ENCODE peak calls at places on chromosome 10, in four cellular contexts. B is H1, V is endothelial cell of umbilical vein, X is K562. J is an unnamed sample.

GRCh38 chr10:112750427-112751167 is 199.4 kb upstream of the TCF7L2 start:
- DNase-seq in X (no peak), V (no peak), B (no peak), J (peak; percentile 82)

GRCh38 chr10:78529262-78529661 is 495.6 kb downstream of the RPS24 start:
- DNase-seq in V (no peak), B (no peak), X (no peak), J (no peak)

GRCh38 chr10:119896061-119896655 is 3.6 kb downstream of the SEC23IP start:
- DNase-seq in X (no peak), V (no peak), B (no peak), J (peak; percentile 91)

GRCh38 chr10:119189811-119190282 is 11.2 kb upstream of the PRDX3 start:
- DNase-seq in V (peak; percentile 21), B (no peak), X (no peak), J (peak; percentile 71)

GRCh38 chr10:129959544-129960492 is 4.3 kb downstream of the EBF3 start:
- DNase-seq in V (no peak), B (no peak), X (no peak), J (no peak)

GRCh38 chr10:71996598-71997371 is 32.6 kb downstream of the CHST3 start:
- DNase-seq in X (no peak), V (no peak), B (no peak), J (no peak)

GRCh38 chr10:72693599-72693915 is 1.6 kb downstream of the MCU start:
- DNase-seq in X (no peak), V (no peak), B (no peak), J (no peak)

GRCh38 chr10:33616921-33617320 is 282.5 kb upstream of the NRP1 start:
- DNase-seq in X (no peak), V (no peak), B (no peak), J (no peak)

GRCh38 chr10:6755891-6756460 is 175.9 kb upstream of the PRKCQ start:
- DNase-seq in X (no peak), V (peak; percentile 90), B (no peak), J (no peak)

GRCh38 chr10:75281980-75282379 is 46.2 kb upstream of the COMTD1 start:
- DNase-seq in X (no peak), B (no peak), V (no peak), J (peak; percentile 44)

GRCh38 chr10:125795637-125796190 is 20.1 kb upstream of the MMP21 start:
- DNase-seq in B (no peak), X (no peak), V (no peak), J (no peak)

DNA sequence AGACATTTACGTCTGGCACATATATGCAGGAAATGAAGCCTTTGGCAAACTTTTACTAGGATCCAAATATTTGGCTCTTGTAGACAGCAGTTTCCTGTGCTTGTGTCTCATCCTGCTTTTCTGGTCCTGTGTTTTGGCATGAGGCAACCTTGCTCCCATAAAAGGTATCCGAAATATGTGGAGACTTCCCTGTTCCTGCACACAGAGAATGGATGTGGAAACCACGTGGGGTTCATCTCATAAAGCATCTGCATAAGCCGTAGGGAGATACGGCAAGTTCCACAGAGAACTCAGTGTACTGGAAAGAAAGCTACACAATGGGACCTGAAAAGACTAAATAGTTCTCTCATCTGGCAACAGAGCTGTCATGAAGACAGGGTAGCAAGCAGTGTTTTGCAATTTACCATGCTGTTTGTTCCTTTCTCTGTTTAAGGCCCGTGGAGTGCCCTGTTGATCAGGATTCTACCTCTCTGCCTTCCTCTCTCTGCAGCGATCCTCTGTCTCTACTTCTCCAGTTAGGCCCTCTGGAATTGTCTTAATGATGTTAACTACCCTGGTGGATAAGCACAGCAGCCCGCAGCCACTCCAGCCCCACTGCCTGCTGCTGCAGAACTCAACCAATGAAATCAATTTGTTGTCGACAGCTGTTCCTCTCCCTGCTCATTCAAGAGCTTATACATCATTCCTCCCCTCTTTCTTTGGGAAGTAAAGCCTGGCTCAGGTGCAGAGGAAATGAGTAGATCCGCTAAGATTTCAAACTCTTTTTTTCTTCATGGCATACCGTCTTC is 293.6 kb downstream of the CSTF2T start:
- DNase-seq in X (no peak), V (peak; percentile 55), B (no peak), J (no peak)
- H2AFZ ChIP-seq in X (no peak overlapping the region), V (no peak overlapping the region), B (no peak overlapping the region), J (no peak overlapping the region)

GRCh38 chr10:29450405-29450804 is 161.5 kb downstream of the LYZL1 start:
- DNase-seq in V (no peak), B (no peak), X (no peak), J (no peak)

GRCh38 chr10:29443745-29444523 is 155.1 kb downstream of the LYZL1 start:
- DNase-seq in B (no peak), V (no peak), X (no peak), J (peak; percentile 50)

GRCh38 chr10:29440981-29441380 is 152.1 kb downstream of the LYZL1 start:
- DNase-seq in V (no peak), B (no peak), X (no peak), J (no peak)

GRCh38 chr10:29448125-29448524 is 159.3 kb downstream of the LYZL1 start:
- DNase-seq in X (no peak), V (no peak), B (no peak), J (no peak)

GRCh38 chr10:29446327-29446726 is 157.5 kb downstream of the LYZL1 start:
- DNase-seq in V (no peak), X (no peak), B (no peak), J (no peak)
- TF ChIP-seq JUN in V (no peak), X (no peak), B (no peak), J (no peak)

DNA sequence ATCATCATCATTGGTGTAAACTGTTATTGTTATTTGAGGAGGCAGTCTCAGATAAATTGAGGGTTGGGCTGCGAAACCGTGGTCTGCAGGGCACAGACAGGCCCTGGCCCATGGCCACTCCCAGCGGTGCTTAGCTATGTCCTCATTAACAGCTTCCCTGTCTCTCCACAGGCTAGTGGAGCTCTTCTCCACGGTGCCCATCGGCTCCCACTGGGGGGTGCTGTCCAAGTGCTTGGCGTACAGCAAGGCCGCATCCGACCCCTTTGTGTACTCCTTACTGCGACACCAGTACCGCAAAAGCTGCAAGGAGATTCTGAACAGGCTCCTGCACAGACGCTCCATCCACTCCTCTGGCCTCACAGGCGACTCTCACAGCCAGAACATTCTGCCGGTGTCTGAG is 21.6 kb downstream of the GPR26 start:
- DNase-seq in V (no peak), B (no peak), X (no peak), J (peak; percentile 6)
- TF ChIP-seq POLR2AphosphoS5 in V (no peak), B (no peak), X (no peak), J (no peak)

GRCh38 chr10:37638569-37638968 is 218.8 kb downstream of the ZNF248 start:
- DNase-seq in B (no peak), X (no peak), V (no peak), J (no peak)

GRCh38 chr10:37639200-37639599 is 218.2 kb downstream of the ZNF248 start:
- DNase-seq in V (no peak), X (no peak), B (no peak), J (no peak)

GRCh38 chr10:37634351-37634880 is 223.0 kb downstream of the ZNF248 start:
- DNase-seq in B (no peak), X (no peak), V (no peak), J (no peak)

GRCh38 chr10:37643187-37643586 is 214.2 kb downstream of the ZNF248 start:
- DNase-seq in B (no peak), X (no peak), V (no peak), J (no peak)

DNA sequence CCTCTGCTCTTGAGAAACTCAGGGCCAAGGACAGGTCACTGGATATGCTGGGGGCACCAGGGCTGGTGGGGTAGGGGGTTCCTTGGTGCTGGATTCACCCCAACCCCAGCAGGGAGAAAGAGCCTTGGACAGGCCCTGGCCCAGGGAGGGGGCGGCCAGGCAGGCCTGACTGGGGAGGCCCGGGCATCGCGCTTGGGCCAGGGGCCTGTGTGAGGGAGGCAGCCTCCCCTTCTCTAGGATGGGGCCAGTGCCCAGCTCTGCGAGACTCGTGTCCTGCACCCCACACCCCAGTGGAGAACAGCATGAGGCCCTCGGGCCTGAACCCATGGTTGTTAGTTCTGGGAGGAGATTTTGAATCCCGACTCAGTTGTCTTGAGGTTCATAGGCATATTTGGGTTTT is 217.1 kb downstream of the ZNF248 start:
- DNase-seq in B (no peak), X (no peak), V (no peak), J (no peak)
- H2AFZ ChIP-seq in B (no peak overlapping the region), X (no peak overlapping the region), V (no peak overlapping the region), J (no peak overlapping the region)

DNA sequence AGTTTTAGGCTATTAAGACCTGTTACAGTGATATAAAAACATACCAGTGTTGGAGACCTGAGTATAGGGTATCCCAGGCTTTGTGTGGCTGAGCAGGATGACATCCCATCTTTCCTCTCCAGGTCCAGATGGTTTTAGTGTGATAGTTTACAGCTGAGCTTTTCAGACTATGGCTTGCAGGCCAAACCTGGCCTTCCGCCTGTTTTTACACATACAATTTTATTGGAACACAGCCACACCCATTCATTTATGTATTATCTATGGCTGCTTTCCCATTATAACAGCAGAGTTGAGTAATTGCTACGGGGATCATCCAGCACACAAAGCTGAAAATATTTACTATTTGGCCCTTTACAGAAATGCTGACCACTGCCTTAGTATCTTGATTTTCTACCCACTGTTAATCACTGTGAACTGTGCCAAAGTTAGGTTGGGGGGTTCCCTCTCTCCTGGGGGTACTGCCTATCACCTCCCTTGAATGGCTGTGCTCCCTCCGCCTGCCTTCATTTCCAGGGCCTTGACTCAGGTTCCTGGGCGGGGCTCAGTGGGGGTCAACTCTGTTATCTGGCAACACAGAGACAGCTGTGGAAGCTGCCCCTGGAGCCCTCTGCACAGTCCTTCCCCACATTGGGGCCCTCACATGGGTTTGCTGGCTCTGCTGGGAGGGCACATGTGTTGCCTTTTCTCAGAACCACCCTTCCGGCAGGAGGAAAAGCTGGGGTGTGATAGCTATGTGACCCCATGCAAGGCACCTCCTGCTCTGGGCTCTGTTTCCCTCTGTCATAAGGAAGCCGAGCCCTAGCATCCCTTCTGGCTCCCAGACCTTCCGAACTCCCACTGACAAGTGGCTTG is 40.3 kb upstream of the SH2D4B start:
- DNase-seq in X (peak; percentile 92), B (no peak), V (peak; percentile 78), J (no peak)
- TF ChIP-seq JUN in X (no peak), B (no peak), V (no peak), J (no peak)